ENCODE peak calls at places on chromosome 12, in six cellular contexts. B is AG04450, T is retinal pigment epithelial cell, U is BE2C, X is Panc1, P is BJ. F is an unnamed sample.
A peak's percentile ranks its signal among the peaks of the same experiment; 100 is the strongest.

GRCh38 chr12:132162508-132163031 is 18.3 kb downstream of the NOC4L start:
- DNase-seq in B (no peak), T (no peak), U (no peak), X (no peak), P (peak; percentile 50), F (no peak)

GRCh38 chr12:49876070-49876469 is 27.6 kb downstream of the FAIM2 start:
- DNase-seq in B (no peak), T (no peak), U (no peak), X (no peak), P (no peak), F (no peak)

GRCh38 chr12:93468008-93468371 is 676 bp downstream of the MRPL42 start:
- DNase-seq in B (no peak), T (no peak), U (no peak), X (no peak), P (no peak), F (no peak)

GRCh38 chr12:130661501-130662255 is 54.4 kb downstream of the RIMBP2 start:
- DNase-seq in B (no peak), T (no peak), U (no peak), X (no peak), P (no peak), F (no peak)

GRCh38 chr12:105083551-105084105 is 630 bp downstream of the ALDH1L2 start:
- DNase-seq in B (peak; percentile 45), T (no peak), U (peak; percentile 52), X (no peak), P (peak; percentile 18), F (no peak)

GRCh38 chr12:102964872-102965271 is 7.4 kb downstream of the ASCL1 start:
- DNase-seq in B (no peak), T (no peak), U (no peak), X (no peak), P (no peak), F (no peak)

GRCh38 chr12:50052964-50053363 is 4.4 kb upstream of the ASIC1 start:
- DNase-seq in B (no peak), T (no peak), U (no peak), X (no peak), P (no peak), F (no peak)

GRCh38 chr12:14961466-14962155 is at the start of gene ARHGDIB:
- DNase-seq in B (no peak), T (no peak), U (no peak), X (no peak), P (no peak), F (no peak)

GRCh38 chr12:70101064-70101463 is 142.2 kb upstream of the CNOT2 start:
- DNase-seq in B (no peak), T (no peak), U (no peak), X (no peak), P (no peak), F (no peak)

GRCh38 chr12:121839993-121840761 is 18.5 kb downstream of the HPD start:
- DNase-seq in B (no peak), T (no peak), U (no peak), X (no peak), P (no peak), F (no peak)

GRCh38 chr12:57471-57980 is 9.0 kb upstream of the IQSEC3 start:
- DNase-seq in B (no peak), T (no peak), U (no peak), X (no peak), P (no peak), F (no peak)

GRCh38 chr12:49741882-49742620 is 694 bp downstream of the TMBIM6 start:
- DNase-seq in B (peak; percentile 38), T (peak; percentile 51), U (peak; percentile 89), X (no peak), P (peak; percentile 47), F (no peak)

GRCh38 chr12:108649668-108650067 is 16.0 kb upstream of the SELPLG start:
- DNase-seq in B (peak; percentile 78), T (no peak), U (no peak), X (no peak), P (peak; percentile 71), F (no peak)

GRCh38 chr12:116958402-116959197 is 47.9 kb downstream of the FBXW8 start:
- DNase-seq in B (no peak), T (no peak), U (no peak), X (no peak), P (no peak), F (no peak)

GRCh38 chr12:81378601-81379000 is 300.7 kb downstream of the ACSS3 start:
- DNase-seq in B (no peak), T (no peak), U (no peak), X (no peak), P (no peak), F (no peak)

GRCh38 chr12:93266-94005 is 26.9 kb downstream of the IQSEC3 start:
- DNase-seq in B (no peak), T (no peak), U (no peak), X (no peak), P (no peak), F (no peak)

GRCh38 chr12:4477133-4477532 is 31.5 kb upstream of the FGF6 start:
- DNase-seq in B (no peak), T (no peak), U (no peak), X (no peak), P (no peak), F (no peak)

GRCh38 chr12:101619026-101619827 is 24.5 kb downstream of the MYBPC1 start:
- DNase-seq in B (no peak), T (no peak), U (no peak), X (no peak), P (no peak), F (no peak)

GRCh38 chr12:132324173-132324572 is 5.2 kb downstream of the GALNT9 start:
- DNase-seq in B (no peak), T (no peak), U (no peak), X (no peak), P (no peak), F (no peak)

GRCh38 chr12:84763112-84763511 is 149.5 kb downstream of the SLC6A15 start:
- DNase-seq in B (no peak), T (no peak), U (no peak), X (no peak), P (peak; percentile 21), F (no peak)

GRCh38 chr12:112839386-112839972 is 47.9 kb downstream of the RPH3A start:
- DNase-seq in B (no peak), T (peak; percentile 43), U (no peak), X (peak; percentile 88), P (no peak), F (no peak)

GRCh38 chr12:96807741-96808140 is 99.3 kb upstream of the NEDD1 start:
- DNase-seq in B (no peak), T (no peak), U (no peak), X (no peak), P (no peak), F (no peak)

GRCh38 chr12:4489551-4489950 is 43.9 kb upstream of the FGF6 start:
- DNase-seq in B (no peak), T (no peak), U (no peak), X (no peak), P (no peak), F (no peak)

GRCh38 chr12:44542716-44543115 is 333.4 kb downstream of the NELL2 start:
- DNase-seq in B (no peak), T (no peak), U (no peak), X (no peak), P (no peak), F (no peak)

GRCh38 chr12:132486576-132486975 is 3.4 kb upstream of the FBRSL1 start:
- DNase-seq in B (no peak), T (no peak), U (no peak), X (no peak), P (no peak), F (no peak)

GRCh38 chr12:122995503-122996187 is 15.2 kb downstream of the ARL6IP4 start:
- DNase-seq in B (no peak), T (no peak), U (no peak), X (no peak), P (no peak), F (no peak)
- TF ChIP-seq CTCF in B (no peak), T (no peak), U (no peak), X (no peak), P (no peak), F (no peak)

GRCh38 chr12:91256471-91256870 is 73.9 kb upstream of the DCN start:
- DNase-seq in B (no peak), T (no peak), U (no peak), X (no peak), P (no peak), F (peak; percentile 47)
- TF ChIP-seq CTCF in B (no peak), T (no peak), U (no peak), X (no peak), P (no peak), F (no peak)

DNA sequence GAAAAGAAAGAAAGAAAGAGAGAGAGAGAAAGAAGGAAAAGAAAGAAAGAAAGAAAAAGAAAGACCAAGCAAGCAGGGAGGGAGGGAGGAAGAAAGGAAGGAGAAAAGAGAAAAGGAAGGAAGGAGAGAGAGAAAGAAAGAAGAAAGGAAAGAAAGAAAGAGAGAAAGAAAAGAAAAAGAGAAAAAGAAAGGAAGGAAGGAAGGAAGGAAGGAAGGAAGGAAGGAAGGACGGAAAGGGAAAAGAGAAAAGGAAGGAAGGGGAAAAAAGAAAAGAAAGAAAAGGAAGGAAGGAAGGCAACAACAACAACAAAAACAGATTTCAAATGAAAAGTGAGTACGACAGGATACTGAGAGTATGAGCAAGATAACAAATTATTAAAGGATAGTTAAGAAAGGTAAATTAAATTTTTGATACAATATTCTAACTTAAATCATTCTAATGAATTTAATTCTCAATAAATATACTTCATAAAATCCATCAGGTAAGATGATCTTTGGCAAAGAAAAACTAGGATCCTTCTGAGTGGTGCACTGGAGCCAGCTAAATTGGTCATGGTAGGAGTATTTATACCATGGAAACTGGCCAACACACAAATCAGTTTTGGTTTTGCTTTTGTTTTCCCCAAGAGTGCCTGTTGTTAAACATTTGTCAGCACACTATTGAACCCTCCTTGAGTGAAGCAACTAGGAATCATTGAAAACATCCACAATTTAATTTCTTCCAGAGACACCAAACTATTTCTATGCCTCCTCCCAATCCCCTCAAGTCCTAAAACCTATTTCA is 56.1 kb upstream of the DYRK2 start:
- DNase-seq in B (no peak), T (no peak), U (no peak), X (no peak), P (peak; percentile 40), F (peak; percentile 25)
- TF ChIP-seq CTCF in B (no peak), T (no peak), U (no peak), X (no peak), P (no peak), F (no peak)

GRCh38 chr12:120421701-120422100 is 16.2 kb upstream of the COX6A1 start:
- DNase-seq in B (no peak), T (no peak), U (no peak), X (no peak), P (no peak), F (no peak)

GRCh38 chr12:120429368-120429767 is 8.5 kb upstream of the COX6A1 start:
- DNase-seq in B (no peak), T (no peak), U (no peak), X (no peak), P (no peak), F (no peak)

GRCh38 chr12:120428597-120429206 is 9.2 kb upstream of the COX6A1 start:
- DNase-seq in B (no peak), T (no peak), U (no peak), X (no peak), P (no peak), F (no peak)

GRCh38 chr12:120422892-120423456 is 14.9 kb upstream of the COX6A1 start:
- DNase-seq in B (no peak), T (no peak), U (no peak), X (no peak), P (no peak), F (no peak)

DNA sequence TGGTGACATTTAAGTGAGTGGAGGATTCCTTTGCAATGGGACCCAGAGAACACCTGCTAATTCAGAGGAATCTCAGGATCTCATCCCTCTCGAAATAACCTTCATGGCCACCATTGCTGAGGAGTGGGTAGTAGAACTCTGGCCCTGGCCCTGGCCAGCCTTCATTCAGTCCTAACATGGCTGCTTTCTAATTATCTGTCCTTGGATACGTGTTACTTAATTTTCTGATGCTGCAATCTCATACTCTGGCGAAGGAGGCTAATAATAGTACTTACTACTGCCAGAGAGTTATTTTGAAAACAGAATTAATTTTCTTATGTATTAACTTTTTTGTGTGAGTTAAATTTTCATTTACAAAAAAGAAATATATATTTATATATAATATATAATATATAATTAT is 12.1 kb upstream of the COX6A1 start:
- DNase-seq in B (no peak), T (no peak), U (no peak), X (no peak), P (no peak), F (no peak)
- TF ChIP-seq CTCF in B (no peak), T (no peak), U (no peak), X (no peak), P (no peak), F (no peak)

F was measured in HFF-Myc.